ENCODE peak calls at places on chromosomes 4 and X, in seven cellular contexts. E, Z, J, S, W, X and V are unnamed samples.

GRCh38 chr4:126386512-126386911 is 1071.8 kb downstream of the FAT4 start:
- DNase-seq in E (no peak), Z (no peak), J (no peak), S (no peak), W (no peak), X (no peak), V (no peak)

GRCh38 chr4:72312032-72312650 is 256.9 kb downstream of the ADAMTS3 start:
- DNase-seq in E (no peak), Z (peak), J (peak), S (peak), W (peak), X (no peak), V (no peak)

GRCh38 chr4:10188400-10189004 is 71.9 kb upstream of the WDR1 start:
- DNase-seq in E (no peak), Z (no peak), J (no peak), S (no peak), W (no peak), X (no peak), V (no peak)

GRCh38 chr4:152220201-152220666 is 315.7 kb downstream of the FBXW7 start:
- DNase-seq in E (no peak), Z (no peak), J (no peak), S (no peak), W (no peak), X (no peak), V (no peak)

GRCh38 chr4:183797445-183798248 is 107.5 kb upstream of the STOX2 start:
- DNase-seq in E (no peak), Z (no peak), J (peak), S (no peak), W (peak), X (no peak), V (no peak)

GRCh38 chrX:14051416-14051815 is 21.7 kb upstream of the GEMIN8 start:
- DNase-seq in E (no peak), Z (no peak), J (no peak), S (no peak), W (peak), X (no peak), V (no peak)

GRCh38 chrX:123736333-123736921 is 3.6 kb upstream of the THOC2 start:
- DNase-seq in E (no peak), Z (no peak), J (peak), S (no peak), W (no peak), X (no peak), V (no peak)

GRCh38 chrX:17456526-17456925 is 81.5 kb downstream of the NHS start:
- DNase-seq in E (no peak), Z (no peak), J (no peak), S (no peak), W (no peak), X (no peak), V (no peak)

GRCh38 chr4:11748169-11748872 is 319.6 kb upstream of the HS3ST1 start:
- DNase-seq in E (no peak), Z (no peak), J (peak), S (no peak), W (no peak), X (no peak), V (no peak)

GRCh38 chrX:25012793-25013592 is 2.8 kb downstream of the ARX start:
- DNase-seq in E (no peak), Z (no peak), J (no peak), S (no peak), W (no peak), X (no peak), V (no peak)